ENCODE peak calls at places on chromosomes 7 and 10, in five cellular contexts. I, M, W, L and H are unnamed samples. For H3F3A and H3K9me2, the result is how much of the 10 kb centered on the place peaks cover.

GRCh38 chr10:117622471-117623184 is 80.1 kb downstream of the EMX2 start:
- DNase-seq in I (no peak), M (no peak), W (no peak), L (no peak), H (no peak)

GRCh38 chr10:22454634-22455033 is 109.3 kb downstream of the SPAG6 start:
- DNase-seq in I (no peak), M (no peak), W (no peak), L (no peak), H (no peak)

GRCh38 chr7:27560706-27561235 is 101.9 kb downstream of the HIBADH start:
- DNase-seq in I (no peak), M (no peak), W (peak), L (no peak), H (peak)

GRCh38 chr7:157176771-157177170 is 38.0 kb downstream of the UBE3C start:
- DNase-seq in I (no peak), M (no peak), W (peak), L (no peak), H (no peak)

GRCh38 chr7:81175291-81175942 is 256.6 kb upstream of the SEMA3C start:
- DNase-seq in I (no peak), M (no peak), W (peak), L (peak), H (no peak)

GRCh38 chr10:8054498-8055407 is at the start of gene GATA3:
- DNase-seq in I (no peak), M (peak), W (peak), L (peak), H (peak)

GRCh38 chr10:117164878-117165556 is 26.9 kb upstream of the VAX1 start:
- DNase-seq in I (no peak), M (no peak), W (no peak), L (no peak), H (peak)

GRCh38 chr7:36945612-36946400 is 221.5 kb upstream of the AOAH start:
- DNase-seq in I (peak), M (no peak), W (no peak), L (no peak), H (no peak)

GRCh38 chr7:102891693-102892261 is 21.0 kb upstream of the LRRC17 start:
- DNase-seq in I (no peak), M (no peak), W (peak), L (no peak), H (peak)

GRCh38 chr7:56081626-56082340 is 11.0 kb downstream of the PHKG1 start:
- DNase-seq in I (no peak), M (no peak), W (no peak), L (no peak), H (no peak)

DNA sequence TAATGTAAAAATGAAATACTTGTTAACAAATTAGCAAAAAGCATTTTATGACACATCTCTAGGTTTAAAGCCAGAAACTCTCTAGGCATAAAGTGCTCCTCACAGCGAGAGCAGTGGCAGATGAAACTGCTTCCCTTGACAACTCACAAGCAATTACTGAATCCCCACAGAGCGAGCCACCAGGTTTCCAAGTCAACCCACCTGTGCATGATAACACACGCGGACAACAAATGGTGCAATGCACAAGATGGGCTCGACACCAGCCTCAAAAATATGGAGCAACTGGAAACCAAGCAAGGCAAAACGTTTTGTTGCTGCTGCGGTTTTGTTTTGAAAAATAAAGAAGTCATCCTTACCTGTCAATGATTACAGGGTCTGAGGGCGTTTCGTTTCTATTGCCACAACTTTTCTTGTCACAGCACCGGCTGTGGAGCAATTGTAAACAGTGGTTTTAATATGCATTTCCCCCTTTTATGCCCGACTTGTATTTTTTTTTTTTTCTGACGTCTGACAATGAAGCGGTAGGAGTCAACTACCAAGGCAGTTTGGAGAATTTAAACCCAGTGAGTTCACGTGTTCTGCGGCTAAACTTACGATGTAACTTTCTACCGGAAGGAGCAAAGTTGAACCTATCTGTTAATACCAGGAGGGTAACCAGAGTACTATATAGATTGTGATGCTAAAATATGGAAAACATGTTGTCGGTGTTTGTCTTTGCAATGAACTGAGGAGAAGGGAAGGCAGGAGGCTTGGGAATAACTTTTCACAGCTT is 7.0 kb downstream of the EBF3 start:
- DNase-seq in I (no peak), M (peak), W (no peak), L (no peak), H (no peak)
- TF ChIP-seq EZH2 in I (no peak), M (peak), W (no peak), L (no peak), H (no peak)

DNA sequence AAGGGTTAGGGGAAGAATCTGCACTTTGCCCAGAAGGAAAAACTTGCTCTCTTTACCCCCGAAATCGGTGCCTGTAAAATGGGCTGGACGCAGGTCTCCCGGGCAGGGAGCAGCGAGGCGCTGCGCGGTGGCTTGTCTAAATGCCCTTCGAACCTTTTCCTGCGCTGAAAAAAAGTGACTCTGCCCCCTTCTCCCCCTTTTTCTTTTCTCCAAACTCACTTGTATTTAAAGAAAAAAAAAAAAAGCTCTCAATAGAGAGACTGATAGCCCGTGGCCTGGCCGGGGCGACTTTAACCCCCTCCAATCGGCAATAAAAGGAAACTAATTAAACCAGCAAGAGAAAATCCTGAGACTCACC is 286 bp downstream of the SP8 start:
- DNase-seq in I (no peak), M (no peak), W (no peak), L (no peak), H (no peak)
- H3F3A ChIP-seq in I (under half), M (under half), W (under half), L (under half), H (under half)

GRCh38 chr7:117386125-117386709 is 41.1 kb downstream of the ASZ1 start:
- DNase-seq in I (no peak), M (no peak), W (peak), L (no peak), H (peak)
- H3K9me2 ChIP-seq in I (under half), M (under half), W (under half), L (under half), H (under half)

DNA sequence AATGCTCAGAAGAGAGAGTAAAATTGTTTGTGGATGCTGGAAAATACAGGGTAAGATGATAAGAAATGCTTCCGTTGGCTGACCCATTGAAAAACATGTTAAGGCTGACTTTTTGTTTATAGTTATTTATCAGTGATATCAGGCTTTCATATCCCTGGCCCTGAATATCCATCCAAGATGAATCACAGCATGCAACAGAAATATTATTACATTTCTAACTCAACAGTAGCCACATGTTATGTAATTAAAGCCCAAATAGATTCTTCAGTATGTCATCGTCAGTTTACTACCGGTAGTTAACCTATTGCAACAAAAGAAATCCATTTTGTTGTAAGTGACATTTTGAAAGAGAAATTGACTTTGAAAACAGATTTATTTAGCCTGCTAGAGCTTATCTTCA is 354.1 kb upstream of the CELF2 start:
- DNase-seq in I (no peak), M (no peak), W (no peak), L (no peak), H (no peak)
- TF ChIP-seq EZH2 in I (no peak), M (no peak), W (no peak), L (no peak), H (no peak)

GRCh38 chr10:11667756-11668155 is 56.3 kb upstream of the USP6NL start:
- DNase-seq in I (no peak), M (no peak), W (no peak), L (no peak), H (no peak)
- H3F3A ChIP-seq in I (under half), M (under half), W (under half), L (under half), H (under half)

GRCh38 chr10:130941886-130942285 is 369.6 kb downstream of the TCERG1L start:
- DNase-seq in I (no peak), M (no peak), W (no peak), L (no peak), H (no peak)
- H3K9me2 ChIP-seq in I (under half), M (under half), W (under half), L (under half), H (under half)